ENCODE peak calls at places on chromosomes 7 and 10, in six cellular contexts. E is H1, Q is GM23338, J is left lung, U is heart right ventricle, M is endothelial cell. O is an unnamed sample.

GRCh38 chr7:149257146-149257545 is 4.8 kb upstream of the ZNF783 start:
- DNase-seq in M (no peak), U (no peak), Q (no peak), J (no peak), E (no peak), O (no peak)

GRCh38 chr7:81331061-81332018 is 412.5 kb upstream of the SEMA3C start:
- DNase-seq in J (no peak), Q (no peak), M (no peak), U (no peak), E (no peak), O (no peak)

GRCh38 chr10:78741541-78741940 is 327.2 kb upstream of the ZMIZ1 start:
- DNase-seq in J (no peak), M (no peak), E (no peak), Q (no peak), U (peak; percentile 32), O (no peak)

GRCh38 chr7:24283559-24283899 is 461 bp upstream of the NPY start:
- DNase-seq in M (peak; percentile 6), Q (peak; percentile 61), E (no peak), U (no peak), J (no peak), O (no peak)

GRCh38 chr10:24012249-24012803 is 196.6 kb upstream of the KIAA1217 start:
- DNase-seq in U (no peak), Q (peak; percentile 17), E (no peak), J (no peak), M (no peak), O (no peak)

GRCh38 chr7:5567810-5568209 is 144.2 kb upstream of the TNRC18 start:
- DNase-seq in E (no peak), U (no peak), Q (peak; percentile 50), M (no peak), J (no peak), O (no peak)

GRCh38 chr10:70651661-70652060 is 20.6 kb upstream of the ADAMTS14 start:
- DNase-seq in J (no peak), E (no peak), U (no peak), M (no peak), Q (peak; percentile 77), O (peak; percentile 56)

GRCh38 chr7:131932271-131932670 is 375.8 kb upstream of the PODXL start:
- DNase-seq in J (no peak), E (no peak), M (no peak), Q (no peak), U (no peak), O (no peak)

GRCh38 chr10:6416892-6417512 is 163.1 kb downstream of the PRKCQ start:
- DNase-seq in U (no peak), Q (peak; percentile 94), M (peak; percentile 28), J (no peak), E (no peak), O (no peak)

GRCh38 chr7:151017953-151018420 is 6.3 kb downstream of the ATG9B start:
- DNase-seq in E (no peak), M (peak; percentile 93), Q (peak; percentile 91), U (peak; percentile 67), J (peak; percentile 69), O (peak; percentile 92)

GRCh38 chr10:49572594-49573114 is 33.7 kb upstream of the ERCC6 start:
- DNase-seq in J (no peak), M (no peak), E (no peak), Q (no peak), U (no peak), O (no peak)

GRCh38 chr7:23471090-23471859 is 984 bp upstream of the IGF2BP3 start:
- DNase-seq in Q (peak; percentile 97), J (no peak), E (no peak), U (no peak), M (peak; percentile 92), O (peak; percentile 89)

GRCh38 chr10:6244510-6244909 is 41.8 kb downstream of the PFKFB3 start:
- DNase-seq in J (no peak), E (no peak), Q (no peak), M (no peak), U (no peak), O (no peak)

GRCh38 chr7:54827719-54828118 is 68.7 kb upstream of the SEC61G start:
- DNase-seq in J (no peak), U (no peak), M (no peak), E (no peak), Q (no peak), O (no peak)

GRCh38 chr7:4667776-4668509 is 14.2 kb upstream of the FOXK1 start:
- DNase-seq in M (no peak), E (no peak), Q (peak; percentile 3), U (no peak), J (no peak), O (no peak)

GRCh38 chr7:43824963-43825362 is 44.4 kb downstream of the MRPS24 start:
- DNase-seq in Q (no peak), J (no peak), E (no peak), M (no peak), U (no peak), O (no peak)

GRCh38 chr7:134891262-134892001 is 94.9 kb upstream of the AGBL3 start:
- DNase-seq in J (peak; percentile 61), M (peak; percentile 64), U (peak; percentile 90), E (peak; percentile 25), Q (peak; percentile 88), O (peak; percentile 80)

GRCh38 chr7:66167773-66168367 is 37.3 kb upstream of the TPST1 start:
- DNase-seq in Q (no peak), J (no peak), E (no peak), U (no peak), M (no peak), O (no peak)

GRCh38 chr7:44561962-44562621 is 11.6 kb downstream of the DDX56 start:
- DNase-seq in M (no peak), J (no peak), Q (peak; percentile 43), E (no peak), U (no peak), O (no peak)

GRCh38 chr7:133095119-133095671 is 13.3 kb upstream of the CHCHD3 start:
- DNase-seq in E (no peak), U (no peak), Q (no peak), M (no peak), J (no peak), O (no peak)

GRCh38 chr10:28722065-28722803 is 44.9 kb downstream of the BAMBI start:
- DNase-seq in J (peak; percentile 36), Q (peak; percentile 89), U (peak; percentile 34), M (peak; percentile 25), E (peak; percentile 36), O (peak; percentile 72)

GRCh38 chr7:108420482-108420908 is 35.7 kb downstream of the NRCAM start:
- DNase-seq in M (no peak), J (no peak), E (no peak), U (no peak), Q (no peak), O (no peak)

GRCh38 chr10:91312031-91312733 is 91.7 kb downstream of the PCGF5 start:
- DNase-seq in E (no peak), M (no peak), J (no peak), Q (no peak), U (no peak), O (no peak)

GRCh38 chr7:99694201-99694911 is 14.6 kb upstream of the CYP3A5 start:
- DNase-seq in J (no peak), E (no peak), Q (no peak), U (no peak), M (no peak), O (no peak)

GRCh38 chr7:99694912-99695304 is 15.1 kb upstream of the CYP3A5 start:
- DNase-seq in Q (no peak), U (no peak), J (no peak), M (no peak), E (no peak), O (no peak)

GRCh38 chr7:99693427-99694200 is 13.8 kb upstream of the CYP3A5 start:
- DNase-seq in E (no peak), Q (peak; percentile 77), M (no peak), J (peak; percentile 50), U (no peak), O (no peak)

DNA sequence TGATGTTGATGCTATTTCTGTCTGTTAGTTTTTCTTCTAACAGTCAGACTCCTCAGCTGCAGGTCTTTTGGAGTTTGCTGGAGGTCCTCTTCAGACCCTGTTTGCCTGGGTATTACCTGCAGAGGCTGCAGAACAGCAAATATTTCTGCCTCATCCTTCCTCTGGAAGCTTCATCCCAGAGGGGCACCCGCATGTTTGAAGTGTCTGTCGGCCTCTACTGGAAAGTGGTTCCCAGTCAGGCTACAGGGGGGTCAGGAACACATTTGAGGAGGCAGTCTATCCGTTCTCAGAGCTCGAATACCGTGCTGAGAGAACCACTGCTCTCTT is 13.3 kb upstream of the CYP3A5 start:
- DNase-seq in J (no peak), M (no peak), E (no peak), Q (no peak), U (no peak), O (no peak)
- TF ChIP-seq CTCF in J (no peak), M (no peak), E (no peak), Q (peak; percentile 38), U (no peak), O (no peak)

GRCh38 chr10:124559372-124560132 is 97.9 kb downstream of the LHPP start:
- DNase-seq in M (no peak), E (no peak), U (no peak), Q (no peak), J (peak; percentile 28), O (no peak)

GRCh38 chr10:124561206-124561605 is 99.6 kb downstream of the LHPP start:
- DNase-seq in J (peak; percentile 20), E (no peak), U (no peak), M (no peak), Q (no peak), O (peak; percentile 37)

GRCh38 chr10:124558901-124559321 is 97.3 kb downstream of the LHPP start:
- DNase-seq in E (no peak), M (no peak), J (peak; percentile 32), Q (no peak), U (no peak), O (no peak)

GRCh38 chr10:124558339-124558685 is 96.7 kb downstream of the LHPP start:
- DNase-seq in Q (no peak), U (no peak), J (peak; percentile 27), M (no peak), E (no peak), O (no peak)

GRCh38 chr10:124560377-124560776 is 98.8 kb downstream of the LHPP start:
- DNase-seq in J (peak; percentile 36), Q (no peak), U (peak; percentile 74), M (no peak), E (no peak), O (no peak)
- TF ChIP-seq CTCF in J (no peak), Q (no peak), U (no peak), M (no peak), E (no peak), O (no peak)

GRCh38 chr7:157238087-157238486 is 98.7 kb upstream of the DNAJB6 start:
- DNase-seq in E (no peak), M (no peak), Q (peak; percentile 50), J (no peak), U (no peak), O (no peak)
- TF ChIP-seq CTCF in E (peak; percentile 80), M (no peak), Q (peak; percentile 71), J (peak; percentile 23), U (no peak), O (peak; percentile 33)

DNA sequence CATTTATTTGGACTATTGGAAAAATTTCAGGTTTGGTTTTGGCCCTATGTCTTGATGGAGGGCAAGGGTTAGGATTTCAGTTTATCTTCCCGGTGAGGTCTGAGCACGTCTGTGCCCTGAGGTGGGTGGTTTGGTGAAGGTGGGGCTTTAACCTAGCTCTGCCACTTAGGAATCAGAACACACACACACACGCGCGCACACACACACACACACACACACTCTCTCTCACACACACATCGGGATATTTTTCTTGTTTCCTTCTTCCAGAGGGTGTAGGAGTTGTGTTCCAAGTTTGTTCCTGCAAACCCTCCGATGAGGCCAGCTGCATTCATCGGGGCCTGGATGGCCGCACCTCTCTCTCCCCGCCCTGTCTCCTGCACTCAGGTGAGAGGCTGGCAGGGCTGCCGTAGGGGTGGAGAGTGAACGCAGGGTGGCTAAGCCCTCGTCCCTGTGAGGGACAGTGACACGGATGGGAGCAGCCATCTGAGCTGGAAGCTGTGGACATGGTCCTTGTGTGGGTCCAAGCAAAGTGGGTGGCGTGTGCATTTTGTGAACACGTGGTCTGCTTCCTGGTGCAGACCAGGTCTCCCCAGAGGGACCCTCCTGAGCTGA is 34.2 kb downstream of the CHST12 start:
- DNase-seq in Q (no peak), U (no peak), E (no peak), J (no peak), M (no peak), O (no peak)
- TF ChIP-seq CTCF in Q (no peak), U (no peak), E (no peak), J (no peak), M (no peak), O (no peak)

O was measured in type B pancreatic cell.